ENCODE peak calls at places on chromosome 4, in four cellular contexts. One of them, this sample, is unnamed.

GRCh38 chr4:168200685-168201084 is 108.3 kb downstream of the ANXA10 start:
- DNase-seq in HepG2: peak
- DNase-seq in K562: no peak
- DNase-seq in GM12878: no peak
- DNase-seq in this sample: no peak

GRCh38 chr4:1310031-1310795 is 20.5 kb downstream of the MAEA start:
- DNase-seq in GM12878: no peak
- DNase-seq in K562: no peak
- DNase-seq in HepG2: no peak
- DNase-seq in this sample: no peak

GRCh38 chr4:17502764-17503163 is 9.1 kb downstream of the QDPR start:
- DNase-seq in K562: no peak
- DNase-seq in HepG2: no peak
- DNase-seq in GM12878: no peak
- DNase-seq in this sample: no peak

GRCh38 chr4:125714845-125715244 is 400.1 kb downstream of the FAT4 start:
- DNase-seq in GM12878: no peak
- DNase-seq in K562: no peak
- DNase-seq in HepG2: no peak
- DNase-seq in this sample: no peak

GRCh38 chr4:181161669-181162068 is 1081.5 kb upstream of the TENM3 start:
- DNase-seq in GM12878: no peak
- DNase-seq in HepG2: no peak
- DNase-seq in K562: no peak
- DNase-seq in this sample: no peak

GRCh38 chr4:107600456-107600855 is 119.6 kb downstream of the PAPSS1 start:
- DNase-seq in GM12878: no peak
- DNase-seq in HepG2: no peak
- DNase-seq in K562: no peak
- DNase-seq in this sample: no peak

GRCh38 chr4:141669501-141669900 is 33.1 kb downstream of the IL15 start:
- DNase-seq in HepG2: no peak
- DNase-seq in K562: no peak
- DNase-seq in GM12878: no peak
- DNase-seq in this sample: no peak

GRCh38 chr4:54176202-54176601 is 52.9 kb upstream of the PDGFRA start:
- DNase-seq in HepG2: peak
- DNase-seq in K562: no peak
- DNase-seq in GM12878: no peak
- DNase-seq in this sample: no peak

GRCh38 chr4:124468360-124468759 is 244.2 kb downstream of the ANKRD50 start:
- DNase-seq in GM12878: no peak
- DNase-seq in HepG2: no peak
- DNase-seq in K562: no peak
- DNase-seq in this sample: no peak

GRCh38 chr4:87103086-87103485 is 117.3 kb downstream of the KLHL8 start:
- DNase-seq in HepG2: no peak
- DNase-seq in K562: no peak
- DNase-seq in GM12878: no peak
- DNase-seq in this sample: no peak

GRCh38 chr4:134567461-134567860 is 365.9 kb upstream of the PABPC4L start:
- DNase-seq in GM12878: no peak
- DNase-seq in K562: no peak
- DNase-seq in HepG2: no peak
- DNase-seq in this sample: no peak

GRCh38 chr4:67550491-67551256 is 5.4 kb upstream of the CENPC start:
- DNase-seq in GM12878: no peak
- DNase-seq in HepG2: no peak
- DNase-seq in K562: no peak
- DNase-seq in this sample: no peak

GRCh38 chr4:83552085-83552484 is 16.2 kb downstream of the GPAT3 start:
- DNase-seq in HepG2: peak
- DNase-seq in K562: no peak
- DNase-seq in GM12878: no peak
- DNase-seq in this sample: no peak

GRCh38 chr4:141569141-141569540 is 67.2 kb upstream of the IL15 start:
- DNase-seq in K562: no peak
- DNase-seq in HepG2: no peak
- DNase-seq in GM12878: no peak
- DNase-seq in this sample: no peak

GRCh38 chr4:55329012-55329411 is 17.0 kb upstream of the SRD5A3 start:
- DNase-seq in HepG2: no peak
- DNase-seq in K562: no peak
- DNase-seq in GM12878: no peak
- DNase-seq in this sample: no peak

GRCh38 chr4:108533245-108533844 is 87.0 kb upstream of the RPL34 start:
- DNase-seq in K562: no peak
- DNase-seq in GM12878: no peak
- DNase-seq in HepG2: no peak
- DNase-seq in this sample: no peak

GRCh38 chr4:163587867-163588266 is 93.4 kb downstream of the TMA16 start:
- DNase-seq in K562: peak
- DNase-seq in GM12878: peak
- DNase-seq in HepG2: peak
- DNase-seq in this sample: peak

GRCh38 chr4:38387348-38387747 is 276.7 kb upstream of the KLF3 start:
- DNase-seq in HepG2: peak
- DNase-seq in K562: peak
- DNase-seq in GM12878: no peak
- DNase-seq in this sample: no peak

GRCh38 chr4:77734928-77735327 is 84.2 kb downstream of the CNOT6L start:
- DNase-seq in GM12878: peak
- DNase-seq in HepG2: peak
- DNase-seq in K562: peak
- DNase-seq in this sample: no peak

GRCh38 chr4:55635282-55635681 is 816 bp downstream of the NMU start:
- DNase-seq in K562: peak
- DNase-seq in GM12878: no peak
- DNase-seq in HepG2: no peak
- DNase-seq in this sample: no peak

GRCh38 chr4:39067031-39067430 is 5.0 kb downstream of the KLHL5 start:
- DNase-seq in HepG2: no peak
- DNase-seq in GM12878: no peak
- DNase-seq in K562: no peak
- DNase-seq in this sample: no peak

GRCh38 chr4:79906306-79906705 is 166.7 kb downstream of the ANTXR2 start:
- DNase-seq in K562: no peak
- DNase-seq in GM12878: no peak
- DNase-seq in HepG2: no peak
- DNase-seq in this sample: no peak

GRCh38 chr4:11183358-11183745 is 245.3 kb downstream of the HS3ST1 start:
- DNase-seq in GM12878: no peak
- DNase-seq in K562: no peak
- DNase-seq in HepG2: no peak
- DNase-seq in this sample: no peak

GRCh38 chr4:24646777-24647460 is 62.6 kb upstream of the DHX15 start:
- DNase-seq in K562: no peak
- DNase-seq in HepG2: no peak
- DNase-seq in GM12878: no peak
- DNase-seq in this sample: no peak
- TF ChIP-seq POLR2A in K562: no peak
- TF ChIP-seq POLR2A in HepG2: no peak
- TF ChIP-seq POLR2A in GM12878: no peak
- TF ChIP-seq POLR2A in this sample: no peak

DNA sequence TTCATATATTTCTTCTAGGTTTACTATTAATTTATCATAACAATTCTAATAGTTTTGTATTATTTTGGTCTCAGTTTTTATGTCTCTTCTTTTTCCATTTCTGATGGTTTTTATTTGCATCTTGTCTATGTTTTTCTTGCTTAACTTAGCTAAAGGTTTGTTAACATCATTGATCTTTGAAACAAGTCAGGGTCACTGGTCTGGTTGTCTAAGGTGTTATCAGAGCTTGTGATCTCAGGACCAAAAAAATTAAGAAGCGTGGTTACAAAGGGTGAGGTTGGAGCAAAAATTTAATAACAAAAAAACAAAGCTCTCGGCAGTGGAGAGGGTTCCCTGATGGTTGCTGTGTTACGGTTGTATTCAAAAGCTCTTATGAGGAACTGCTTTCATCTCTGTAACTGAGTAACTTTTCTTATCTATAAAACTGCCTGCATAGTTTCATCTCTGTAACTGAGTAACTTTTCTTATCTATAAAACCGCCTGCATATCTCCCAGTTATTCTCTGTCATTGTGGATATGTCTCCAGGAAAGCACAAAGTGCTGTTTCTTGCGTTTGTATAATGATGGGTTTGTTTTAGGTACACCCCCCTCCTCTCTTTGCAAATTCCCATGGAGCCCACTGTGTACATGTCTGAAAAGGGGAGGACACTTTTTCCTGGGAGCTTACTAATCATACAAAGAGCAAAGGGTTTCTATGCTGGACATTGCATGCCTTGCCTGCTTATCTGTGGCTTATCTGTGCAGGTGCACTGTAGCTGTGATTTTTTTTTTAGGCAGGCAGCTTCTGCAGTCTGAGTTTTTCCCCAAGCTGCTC is 62.4 kb upstream of the UGT2B15 start:
- DNase-seq in HepG2: peak
- DNase-seq in K562: no peak
- DNase-seq in GM12878: peak
- DNase-seq in this sample: no peak
- TF ChIP-seq USF2 in HepG2: no peak
- TF ChIP-seq USF2 in K562: no peak
- TF ChIP-seq USF2 in GM12878: no peak
- TF ChIP-seq USF2 in this sample: no peak

DNA sequence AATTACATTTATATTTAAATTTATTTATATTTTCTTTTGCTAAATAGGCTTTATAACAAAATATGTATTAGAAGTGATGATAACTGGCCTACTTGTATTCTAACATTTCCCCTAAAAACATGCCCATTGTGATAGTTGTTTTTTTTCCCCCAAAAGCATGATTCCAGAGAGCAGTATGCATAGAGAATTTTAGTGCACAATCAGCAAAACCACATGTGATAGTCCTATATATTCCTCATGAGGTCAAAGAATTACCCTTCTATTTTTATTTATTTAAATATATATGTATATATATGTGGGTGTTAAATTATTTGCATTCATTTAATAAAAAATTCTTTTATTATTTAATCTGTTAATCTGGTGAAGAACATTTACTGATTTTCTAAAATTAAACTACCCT is 78.2 kb upstream of the TLL1 start:
- DNase-seq in HepG2: no peak
- DNase-seq in GM12878: no peak
- DNase-seq in K562: no peak
- DNase-seq in this sample: no peak
- TF ChIP-seq YY1 in HepG2: no peak
- TF ChIP-seq YY1 in GM12878: no peak
- TF ChIP-seq YY1 in K562: no peak
- TF ChIP-seq YY1 in this sample: no peak

GRCh38 chr4:184280591-184281071 is 63.0 kb upstream of the ENPP6 start:
- DNase-seq in HepG2: peak
- DNase-seq in GM12878: peak
- DNase-seq in K562: no peak
- DNase-seq in this sample: no peak
- TF ChIP-seq POLR2A in HepG2: peak
- TF ChIP-seq POLR2A in GM12878: peak
- TF ChIP-seq POLR2A in K562: no peak
- TF ChIP-seq POLR2A in this sample: no peak

GRCh38 chr4:14990484-14990883 is 11.8 kb upstream of the CPEB2 start:
- DNase-seq in HepG2: no peak
- DNase-seq in K562: no peak
- DNase-seq in GM12878: no peak
- DNase-seq in this sample: no peak

GRCh38 chr4:14994242-14994641 is 8.0 kb upstream of the CPEB2 start:
- DNase-seq in K562: peak
- DNase-seq in GM12878: no peak
- DNase-seq in HepG2: no peak
- DNase-seq in this sample: no peak
- TF ChIP-seq USF2 in K562: no peak
- TF ChIP-seq USF2 in GM12878: no peak
- TF ChIP-seq USF2 in HepG2: no peak
- TF ChIP-seq USF2 in this sample: no peak

DNA sequence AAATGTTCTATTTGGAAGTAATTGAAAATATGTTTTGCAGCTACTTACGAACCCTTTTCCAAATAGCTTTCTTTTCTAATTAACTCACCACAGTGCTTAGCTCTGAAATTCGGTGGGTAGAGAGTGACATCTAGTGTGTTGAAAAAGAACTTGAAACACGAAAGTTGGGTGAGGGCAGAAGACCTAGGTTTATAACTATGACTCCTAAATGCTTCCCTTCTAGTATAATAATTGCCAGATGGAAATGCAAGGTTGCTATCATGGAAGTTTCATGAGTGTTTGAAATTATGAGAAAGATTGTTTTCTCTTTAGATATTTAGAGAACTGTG is 77.2 kb upstream of the NOCT start:
- DNase-seq in K562: peak
- DNase-seq in GM12878: no peak
- DNase-seq in HepG2: peak
- DNase-seq in this sample: no peak
- TF ChIP-seq YY1 in K562: no peak
- TF ChIP-seq YY1 in GM12878: no peak
- TF ChIP-seq YY1 in HepG2: no peak
- TF ChIP-seq YY1 in this sample: no peak

This sample was measured in H1.